ENCODE peak calls at places on chromosomes 5 and 9, in seven cellular contexts. W is K562, Z is neural progenitor cell, Q is H1, X is mammary epithelial cell, D is IMR-90, P is SK-N-SH. T is an unnamed sample.

GRCh38 chr9:614421-614820 is 227.1 kb upstream of the DMRT1 start:
- DNase-seq in W (no peak), Z (no peak), Q (no peak), X (no peak), D (no peak), P (no peak), T (no peak)

GRCh38 chr9:99020786-99021436 is 77.2 kb downstream of the COL15A1 start:
- DNase-seq in W (no peak), Z (no peak), Q (no peak), X (no peak), D (no peak), P (no peak), T (peak; percentile 6)

GRCh38 chr9:12958279-12958678 is 183.5 kb downstream of the LURAP1L start:
- DNase-seq in W (no peak), Z (no peak), Q (no peak), X (no peak), D (no peak), P (no peak), T (no peak)

GRCh38 chr9:98129451-98129881 is 10.4 kb upstream of the TRIM14 start:
- DNase-seq in W (peak; percentile 21), Z (no peak), Q (no peak), X (no peak), D (peak; percentile 7), P (no peak), T (no peak)

GRCh38 chr9:36132081-36132480 is 4.5 kb upstream of the GLIPR2 start:
- DNase-seq in W (no peak), Z (no peak), Q (no peak), X (peak; percentile 57), D (peak; percentile 39), P (no peak), T (peak; percentile 90)

GRCh38 chr9:79946718-79947117 is 375.0 kb downstream of the TLE4 start:
- DNase-seq in W (no peak), Z (no peak), Q (no peak), X (no peak), D (peak; percentile 32), P (no peak), T (no peak)

GRCh38 chr9:83197611-83198010 is 134.7 kb upstream of the RASEF start:
- DNase-seq in W (no peak), Z (no peak), Q (no peak), X (no peak), D (no peak), P (no peak), T (no peak)

GRCh38 chr9:98989036-98990000 is 45.6 kb downstream of the COL15A1 start:
- DNase-seq in W (no peak), Z (peak; percentile 18), Q (no peak), X (peak; percentile 83), D (peak; percentile 100), P (no peak), T (peak; percentile 97)

GRCh38 chr9:108052431-108053080 is 563.0 kb upstream of the KLF4 start:
- DNase-seq in W (no peak), Z (peak; percentile 84), Q (no peak), X (no peak), D (no peak), P (no peak), T (no peak)

GRCh38 chr5:16826379-16827125 is 109.5 kb downstream of the MYO10 start:
- DNase-seq in W (no peak), Z (no peak), Q (no peak), X (no peak), D (no peak), P (no peak), T (no peak)

GRCh38 chr9:128431207-128431606 is 10.6 kb downstream of the CERCAM start:
- DNase-seq in W (no peak), Z (no peak), Q (no peak), X (no peak), D (no peak), P (no peak), T (no peak)

GRCh38 chr9:109861918-109862317 is 81.9 kb downstream of the PALM2AKAP2 start:
- DNase-seq in W (no peak), Z (no peak), Q (no peak), X (no peak), D (no peak), P (no peak), T (no peak)

GRCh38 chr9:84996049-84996448 is 326.5 kb downstream of the NTRK2 start:
- DNase-seq in W (no peak), Z (no peak), Q (no peak), X (peak; percentile 57), D (no peak), P (no peak), T (no peak)

GRCh38 chr9:132591244-132591643 is 8.8 kb downstream of the BARHL1 start:
- DNase-seq in W (no peak), Z (peak; percentile 86), Q (no peak), X (no peak), D (no peak), P (no peak), T (peak; percentile 92)

GRCh38 chr9:128215491-128216404 is 12.6 kb downstream of the DNM1 start:
- DNase-seq in W (no peak), Z (no peak), Q (no peak), X (no peak), D (peak; percentile 84), P (peak; percentile 60), T (peak; percentile 83)

GRCh38 chr5:116605310-116606070 is 30.9 kb upstream of the SEMA6A start:
- DNase-seq in W (no peak), Z (no peak), Q (no peak), X (no peak), D (no peak), P (no peak), T (no peak)

GRCh38 chr5:41199660-41200059 is 13.7 kb downstream of the C6 start:
- DNase-seq in W (no peak), Z (no peak), Q (no peak), X (no peak), D (no peak), P (no peak), T (no peak)

GRCh38 chr9:7368410-7369292 is 430.9 kb downstream of the DMAC1 start:
- DNase-seq in W (no peak), Z (no peak), Q (no peak), X (peak; percentile 48), D (peak; percentile 90), P (no peak), T (peak; percentile 67)

GRCh38 chr5:168726342-168726741 is 147.2 kb upstream of the PANK3 start:
- DNase-seq in W (no peak), Z (no peak), Q (no peak), X (no peak), D (no peak), P (no peak), T (no peak)
- TF ChIP-seq CTCF in W (no peak), Z (no peak), Q (no peak), X (no peak), D (no peak), P (no peak), T (no peak)

GRCh38 chr9:21998026-21998425 is 3.4 kb downstream of the CDKN2B-AS1 start:
- DNase-seq in W (no peak), Z (no peak), Q (no peak), X (no peak), D (no peak), P (no peak), T (no peak)

GRCh38 chr9:21996438-21996837 is 1.8 kb downstream of the CDKN2B-AS1 start:
- DNase-seq in W (no peak), Z (peak; percentile 51), Q (no peak), X (no peak), D (no peak), P (no peak), T (no peak)

GRCh38 chr9:21995652-21996275 is 1.2 kb downstream of the CDKN2B-AS1 start:
- DNase-seq in W (no peak), Z (peak; percentile 76), Q (no peak), X (no peak), D (peak; percentile 55), P (peak; percentile 68), T (peak; percentile 88)

GRCh38 chr9:21996858-21997257 is 2.3 kb downstream of the CDKN2B-AS1 start:
- DNase-seq in W (no peak), Z (no peak), Q (no peak), X (no peak), D (no peak), P (no peak), T (no peak)

DNA sequence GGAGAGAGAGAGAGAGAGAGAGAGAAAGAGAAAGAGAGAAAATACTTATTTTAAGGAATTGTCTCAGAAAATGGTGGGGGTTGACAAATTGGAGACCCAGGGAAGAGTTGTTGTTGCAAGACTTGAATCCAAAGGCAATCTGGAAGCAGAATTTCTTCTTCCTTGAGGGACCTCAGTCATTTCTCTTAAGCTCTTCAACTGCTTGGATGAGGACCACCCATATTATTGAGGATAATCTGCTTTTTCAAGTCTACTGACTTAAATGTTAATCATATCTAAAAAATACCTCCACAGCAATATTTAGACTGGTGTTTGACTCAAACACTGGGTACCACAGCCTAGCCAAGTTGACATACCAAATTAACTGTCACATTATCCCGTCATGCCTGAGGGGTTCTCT is 2.9 kb downstream of the CDKN2B-AS1 start:
- DNase-seq in W (no peak), Z (no peak), Q (no peak), X (no peak), D (no peak), P (no peak), T (no peak)
- H3K4me2 ChIP-seq in W (no peak overlapping the region), Z (no peak overlapping the region), Q (no peak overlapping the region), X (no peak overlapping the region), D (no peak overlapping the region), P (no peak overlapping the region), T (no peak overlapping the region)

GRCh38 chr5:2130361-2130760 is 247.6 kb upstream of the IRX4 start:
- DNase-seq in W (no peak), Z (no peak), Q (no peak), X (no peak), D (no peak), P (no peak), T (no peak)

GRCh38 chr5:2131826-2132496 is 249.2 kb upstream of the IRX4 start:
- DNase-seq in W (no peak), Z (no peak), Q (no peak), X (no peak), D (no peak), P (no peak), T (no peak)

GRCh38 chr5:2132497-2132847 is 249.7 kb upstream of the IRX4 start:
- DNase-seq in W (no peak), Z (no peak), Q (no peak), X (no peak), D (no peak), P (no peak), T (no peak)

GRCh38 chr5:2129581-2130272 is 247.0 kb upstream of the IRX4 start:
- DNase-seq in W (no peak), Z (no peak), Q (no peak), X (no peak), D (no peak), P (no peak), T (no peak)

GRCh38 chr5:2131196-2131595 is 248.5 kb upstream of the IRX4 start:
- DNase-seq in W (peak; percentile 18), Z (no peak), Q (no peak), X (no peak), D (no peak), P (no peak), T (no peak)
- H3K9me3 ChIP-seq in W (no peaks in the 10 kb centered on the region), Z (no peaks in the 10 kb centered on the region), Q (no peaks in the 10 kb centered on the region), X (no peaks in the 10 kb centered on the region), D (peaks cover 37% of the 10 kb centered on the region), P (no peaks in the 10 kb centered on the region), T (no peaks in the 10 kb centered on the region)

GRCh38 chr5:10733426-10733825 is 27.6 kb downstream of the DAP start:
- DNase-seq in W (no peak), Z (no peak), Q (no peak), X (no peak), D (no peak), P (no peak), T (no peak)
- TF ChIP-seq CTCF in W (no peak), Z (no peak), Q (no peak), X (no peak), D (no peak), P (no peak), T (no peak)

GRCh38 chr5:143399616-143400540 is 3.6 kb downstream of the NR3C1 start:
- DNase-seq in W (peak; percentile 7), Z (no peak), Q (no peak), X (peak; percentile 30), D (no peak), P (no peak), T (peak; percentile 21)
- H3K4me2 ChIP-seq in W (peak overlapping the region; percentile 52), Z (no peak overlapping the region), Q (peak overlapping the region; percentile 5), X (peak overlapping the region; percentile 78), D (peak overlapping the region; percentile 97), P (peak overlapping the region; percentile 87), T (peak overlapping the region; percentile 82)